ENCODE peak calls at places on chromosomes 2 and 18, in nine cellular contexts. V is brain microvascular endothelial cell; S is fibroblast of lung; R is stomach; D is effector memory CD4-positive, alpha-beta T cell; L is thoracic aorta; T is CD8-positive, alpha-beta T cell; Z is IMR-90; B is kidney. H is an unnamed sample.

GRCh38 chr18:63444567-63444966 is 22.3 kb upstream of the VPS4B start:
- DNase-seq in L (no peak), R (no peak), D (no peak), Z (peak; percentile 72), B (no peak), V (peak; percentile 69), S (peak; percentile 77), T (no peak), H (no peak)

GRCh38 chr18:70464343-70465114 is 175.7 kb downstream of the SOCS6 start:
- DNase-seq in V (peak; percentile 54), R (peak; percentile 73), L (peak; percentile 11), T (no peak), S (peak; percentile 73), B (peak; percentile 86), Z (peak; percentile 55), D (no peak), H (peak; percentile 35)

GRCh38 chr2:206989306-206989705 is 50.0 kb downstream of the CPO start:
- DNase-seq in B (no peak), L (no peak), D (no peak), S (no peak), V (no peak), Z (no peak), R (peak; percentile 44), T (no peak), H (no peak)

GRCh38 chr18:35749701-35750100 is 168.2 kb downstream of the GALNT1 start:
- DNase-seq in L (no peak), Z (no peak), V (no peak), D (no peak), S (no peak), B (no peak), R (no peak), T (no peak), H (no peak)

GRCh38 chr18:74353169-74353775 is 37.6 kb downstream of the C18orf63 start:
- DNase-seq in L (peak; percentile 26), S (peak; percentile 75), Z (peak; percentile 74), T (peak; percentile 57), D (peak; percentile 29), V (peak; percentile 77), B (no peak), R (peak; percentile 69), H (no peak)

GRCh38 chr18:12455511-12455910 is 47.8 kb downstream of the PRELID3A start:
- DNase-seq in D (no peak), L (no peak), T (no peak), S (peak; percentile 86), B (no peak), V (peak; percentile 42), R (no peak), Z (peak; percentile 79), H (no peak)

GRCh38 chr2:72325592-72326422 is 178.1 kb upstream of the CYP26B1 start:
- DNase-seq in S (peak; percentile 7), D (no peak), B (no peak), Z (peak; percentile 1), T (no peak), V (peak; percentile 6), L (no peak), R (peak; percentile 31), H (peak; percentile 11)

GRCh38 chr18:66867653-66868052 is 263.8 kb upstream of the CDH19 start:
- DNase-seq in B (no peak), S (no peak), T (no peak), V (no peak), R (no peak), Z (no peak), D (no peak), L (no peak), H (no peak)

GRCh38 chr2:232611559-232612218 is 21.7 kb upstream of the EFHD1 start:
- DNase-seq in R (peak; percentile 70), S (peak; percentile 74), L (no peak), T (peak; percentile 60), Z (peak; percentile 54), V (peak; percentile 54), D (peak; percentile 40), B (peak; percentile 79), H (no peak)

GRCh38 chr2:199757466-199757865 is 93.5 kb downstream of the FTCDNL1 start:
- DNase-seq in T (no peak), D (no peak), Z (no peak), V (no peak), R (no peak), B (no peak), L (no peak), S (peak; percentile 69), H (no peak)

GRCh38 chr2:108370080-108370479 is 7.7 kb upstream of the SULT1C4 start:
- DNase-seq in B (no peak), Z (peak; percentile 71), D (no peak), V (peak; percentile 25), S (no peak), L (no peak), T (no peak), R (no peak), H (no peak)

GRCh38 chr18:24054130-24054529 is 39.6 kb downstream of the TTC39C start:
- DNase-seq in D (peak; percentile 17), B (no peak), S (peak; percentile 69), Z (peak; percentile 47), V (no peak), R (no peak), L (no peak), T (no peak), H (no peak)

GRCh38 chr2:235958631-235959395 is 209.4 kb downstream of the GBX2 start:
- DNase-seq in D (no peak), T (no peak), S (no peak), R (no peak), B (no peak), V (peak; percentile 24), L (no peak), Z (no peak), H (no peak)

GRCh38 chr2:236239276-236240065 is 24.7 kb downstream of the ASB18 start:
- DNase-seq in B (no peak), R (no peak), L (no peak), V (no peak), D (no peak), T (no peak), Z (no peak), S (no peak), H (no peak)

GRCh38 chr18:34509163-34509562 is 200.9 kb upstream of the DTNA start:
- DNase-seq in D (no peak), S (no peak), Z (no peak), R (no peak), B (no peak), L (no peak), T (no peak), V (no peak), H (no peak)

GRCh38 chr18:34510926-34511325 is 199.2 kb upstream of the DTNA start:
- DNase-seq in D (no peak), S (no peak), Z (no peak), R (no peak), B (no peak), V (no peak), T (no peak), L (no peak), H (no peak)

GRCh38 chr18:34509879-34510586 is 200.1 kb upstream of the DTNA start:
- DNase-seq in R (no peak), T (no peak), B (no peak), D (no peak), S (no peak), L (no peak), V (no peak), Z (no peak), H (no peak)

GRCh38 chr18:34511879-34512278 is 198.2 kb upstream of the DTNA start:
- DNase-seq in B (no peak), L (no peak), D (no peak), T (no peak), S (no peak), R (no peak), V (no peak), Z (no peak), H (no peak)

GRCh38 chr18:34511435-34511834 is 198.7 kb upstream of the DTNA start:
- DNase-seq in S (no peak), L (no peak), D (no peak), V (no peak), Z (no peak), T (no peak), B (no peak), R (no peak), H (no peak)
- H3K4me3 ChIP-seq in S (no peak overlapping the region), L (no peak overlapping the region), D (no peak overlapping the region), V (no peak overlapping the region), Z (no peak overlapping the region), T (no peak overlapping the region), B (no peak overlapping the region), R (no peak overlapping the region), H (no peak overlapping the region)

GRCh38 chr2:98607741-98608117 is 583 bp downstream of the COA5 start:
- DNase-seq in Z (peak; percentile 10), R (no peak), B (no peak), T (no peak), L (no peak), D (no peak), S (peak; percentile 12), V (no peak), H (no peak)
- H3K36me3 ChIP-seq in Z (peaks cover 11% of the 10 kb centered on the region), R (peaks cover 11% of the 10 kb centered on the region), B (peaks cover 11% of the 10 kb centered on the region), T (peaks cover 2% of the 10 kb centered on the region), L (peaks cover 5% of the 10 kb centered on the region), D (peaks cover 10% of the 10 kb centered on the region), S (peaks cover 6% of the 10 kb centered on the region), V (peaks cover 10% of the 10 kb centered on the region), H (peaks cover 2% of the 10 kb centered on the region)

GRCh38 chr2:241736111-241736510 is 1.7 kb downstream of the D2HGDH start:
- DNase-seq in T (no peak), V (no peak), R (no peak), Z (no peak), L (no peak), B (no peak), D (no peak), S (no peak), H (no peak)
- H3K27ac ChIP-seq in T (no peak overlapping the region), V (no peak overlapping the region), R (no peak overlapping the region), Z (no peak overlapping the region), L (no peak overlapping the region), B (peak overlapping the region; percentile 95), D (no peak overlapping the region), S (no peak overlapping the region), H (no peak overlapping the region)

DNA sequence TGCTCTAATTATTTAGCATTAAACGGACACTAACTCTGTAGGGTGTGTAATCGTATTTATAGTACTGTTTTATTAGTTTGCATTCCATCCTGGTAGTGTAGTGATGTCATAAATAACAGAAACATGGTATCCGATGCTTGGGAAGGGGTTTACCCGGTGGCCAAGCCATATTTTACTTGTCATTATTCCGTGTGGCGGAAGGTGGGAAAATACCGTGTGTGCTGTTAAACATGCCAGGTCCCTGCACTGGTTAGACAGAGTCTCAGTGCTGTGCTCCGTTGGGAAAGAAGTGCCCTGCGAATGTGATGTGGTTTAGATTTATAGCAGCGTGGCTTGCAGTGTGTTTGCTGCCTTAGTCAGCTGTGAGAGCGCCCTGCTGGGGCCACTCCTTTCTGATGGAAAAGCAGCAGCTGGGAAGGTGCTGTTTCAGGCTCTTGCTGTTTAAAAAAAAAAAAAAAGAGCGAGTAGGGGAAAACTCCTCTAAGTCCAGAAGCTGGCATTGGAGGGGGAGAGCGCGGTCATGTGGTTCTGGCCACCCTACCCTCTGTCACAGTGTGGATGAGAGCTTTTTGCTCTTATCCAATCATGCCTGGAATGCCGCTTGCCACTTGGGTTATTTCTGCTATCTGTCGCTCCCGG is 211.0 kb downstream of the NEDD4L start:
- DNase-seq in R (no peak), T (no peak), D (no peak), V (peak; percentile 18), Z (peak; percentile 51), L (no peak), B (no peak), S (peak; percentile 28), H (peak; percentile 18)
- H3K4me3 ChIP-seq in R (no peak overlapping the region), T (no peak overlapping the region), D (no peak overlapping the region), V (no peak overlapping the region), Z (no peak overlapping the region), L (no peak overlapping the region), B (no peak overlapping the region), S (no peak overlapping the region), H (no peak overlapping the region)